ENCODE peak calls at places on chromosome 12, in five cellular contexts. One of them, this sample, is unnamed.
A peak's percentile ranks its signal among the peaks of the same experiment; 100 is the strongest.

GRCh38 chr12:15996254-15996653 is 85.1 kb downstream of the DERA start:
- DNase-seq in GM12878: no peak
- DNase-seq in A549: peak; percentile 20
- DNase-seq in HepG2: no peak
- DNase-seq in K562: no peak
- DNase-seq in this sample: peak; percentile 50

GRCh38 chr12:95259368-95259767 is 41.8 kb downstream of the VEZT start:
- DNase-seq in HepG2: no peak
- DNase-seq in A549: no peak
- DNase-seq in GM12878: no peak
- DNase-seq in K562: no peak
- DNase-seq in this sample: no peak

GRCh38 chr12:22935501-22935900 is 310.5 kb downstream of the ETNK1 start:
- DNase-seq in GM12878: no peak
- DNase-seq in A549: peak; percentile 11
- DNase-seq in K562: no peak
- DNase-seq in HepG2: no peak
- DNase-seq in this sample: no peak

GRCh38 chr12:97167598-97167997 is 260.5 kb downstream of the NEDD1 start:
- DNase-seq in HepG2: no peak
- DNase-seq in GM12878: no peak
- DNase-seq in K562: no peak
- DNase-seq in A549: no peak
- DNase-seq in this sample: no peak

GRCh38 chr12:29734299-29734698 is 49.4 kb downstream of the TMTC1 start:
- DNase-seq in A549: no peak
- DNase-seq in HepG2: no peak
- DNase-seq in GM12878: no peak
- DNase-seq in K562: no peak
- DNase-seq in this sample: no peak

GRCh38 chr12:75865315-75865714 is 166.3 kb downstream of the PHLDA1 start:
- DNase-seq in A549: no peak
- DNase-seq in K562: no peak
- DNase-seq in GM12878: no peak
- DNase-seq in HepG2: no peak
- DNase-seq in this sample: no peak

GRCh38 chr12:31476437-31476836 is 114.5 kb downstream of the DENND5B start:
- DNase-seq in K562: no peak
- DNase-seq in HepG2: peak; percentile 84
- DNase-seq in GM12878: no peak
- DNase-seq in A549: no peak
- DNase-seq in this sample: no peak

GRCh38 chr12:95205016-95205415 is 12.3 kb downstream of the FGD6 start:
- DNase-seq in A549: no peak
- DNase-seq in HepG2: no peak
- DNase-seq in K562: no peak
- DNase-seq in GM12878: no peak
- DNase-seq in this sample: no peak

GRCh38 chr12:67754933-67755697 is 106.6 kb downstream of the DYRK2 start:
- DNase-seq in GM12878: no peak
- DNase-seq in K562: no peak
- DNase-seq in A549: no peak
- DNase-seq in HepG2: no peak
- DNase-seq in this sample: no peak

GRCh38 chr12:111645433-111645832 is 40.3 kb downstream of the BRAP start:
- DNase-seq in HepG2: no peak
- DNase-seq in GM12878: no peak
- DNase-seq in K562: no peak
- DNase-seq in A549: peak; percentile 12
- DNase-seq in this sample: no peak

GRCh38 chr12:128940974-128941373 is 87.7 kb downstream of the GLT1D1 start:
- DNase-seq in K562: no peak
- DNase-seq in A549: peak; percentile 16
- DNase-seq in HepG2: no peak
- DNase-seq in GM12878: no peak
- DNase-seq in this sample: no peak

GRCh38 chr12:96981053-96981452 is 74.0 kb downstream of the NEDD1 start:
- DNase-seq in A549: peak; percentile 11
- DNase-seq in HepG2: no peak
- DNase-seq in GM12878: no peak
- DNase-seq in K562: no peak
- DNase-seq in this sample: no peak

GRCh38 chr12:116406529-116406928 is 129.0 kb upstream of the MED13L start:
- DNase-seq in A549: peak; percentile 95
- DNase-seq in HepG2: peak; percentile 71
- DNase-seq in GM12878: no peak
- DNase-seq in K562: no peak
- DNase-seq in this sample: peak; percentile 65

GRCh38 chr12:58433969-58434368 is 486.3 kb downstream of the LRIG3 start:
- DNase-seq in A549: no peak
- DNase-seq in GM12878: no peak
- DNase-seq in HepG2: no peak
- DNase-seq in K562: no peak
- DNase-seq in this sample: no peak

GRCh38 chr12:39467432-39467870 is 24.5 kb upstream of the KIF21A start:
- DNase-seq in K562: no peak
- DNase-seq in A549: no peak
- DNase-seq in HepG2: no peak
- DNase-seq in GM12878: peak; percentile 36
- DNase-seq in this sample: no peak

GRCh38 chr12:27463826-27464554 is 17.5 kb downstream of the SMCO2 start:
- DNase-seq in GM12878: no peak
- DNase-seq in K562: no peak
- DNase-seq in HepG2: no peak
- DNase-seq in A549: no peak
- DNase-seq in this sample: peak; percentile 11

GRCh38 chr12:13805038-13805437 is 176.4 kb downstream of the GRIN2B start:
- DNase-seq in HepG2: no peak
- DNase-seq in K562: no peak
- DNase-seq in GM12878: no peak
- DNase-seq in A549: no peak
- DNase-seq in this sample: no peak

GRCh38 chr12:57990241-57990883 is 49.0 kb downstream of the ATP23 start:
- DNase-seq in HepG2: no peak
- DNase-seq in GM12878: no peak
- DNase-seq in K562: no peak
- DNase-seq in A549: no peak
- DNase-seq in this sample: no peak

GRCh38 chr12:52316701-52317100 is 4.5 kb downstream of the KRT83 start:
- DNase-seq in A549: no peak
- DNase-seq in GM12878: no peak
- DNase-seq in HepG2: no peak
- DNase-seq in K562: no peak
- DNase-seq in this sample: no peak

GRCh38 chr12:66120477-66120876 is 10.1 kb downstream of the LLPH start:
- DNase-seq in A549: no peak
- DNase-seq in K562: no peak
- DNase-seq in GM12878: no peak
- DNase-seq in HepG2: no peak
- DNase-seq in this sample: no peak

GRCh38 chr12:112126000-112126431 is 656 bp downstream of the TRAFD1 start:
- DNase-seq in HepG2: no peak
- DNase-seq in K562: no peak
- DNase-seq in A549: no peak
- DNase-seq in GM12878: no peak
- DNase-seq in this sample: peak; percentile 23

GRCh38 chr12:18683603-18684002 is 54.2 kb downstream of the PLCZ1 start:
- DNase-seq in GM12878: no peak
- DNase-seq in A549: no peak
- DNase-seq in K562: peak; percentile 23
- DNase-seq in HepG2: no peak
- DNase-seq in this sample: no peak

GRCh38 chr12:21985155-21985554 is 43.9 kb upstream of the ABCC9 start:
- DNase-seq in A549: no peak
- DNase-seq in K562: no peak
- DNase-seq in GM12878: no peak
- DNase-seq in HepG2: no peak
- DNase-seq in this sample: no peak

GRCh38 chr12:132907216-132907615 is 19.8 kb upstream of the CHFR start:
- DNase-seq in HepG2: no peak
- DNase-seq in A549: no peak
- DNase-seq in K562: no peak
- DNase-seq in GM12878: no peak
- DNase-seq in this sample: peak; percentile 46

GRCh38 chr12:117680311-117680710 is 288.5 kb downstream of the KSR2 start:
- DNase-seq in GM12878: no peak
- DNase-seq in K562: no peak
- DNase-seq in HepG2: no peak
- DNase-seq in A549: no peak
- DNase-seq in this sample: no peak

GRCh38 chr12:113322353-113322752 is 12.6 kb downstream of the SLC8B1 start:
- DNase-seq in K562: no peak
- DNase-seq in A549: no peak
- DNase-seq in HepG2: no peak
- DNase-seq in GM12878: no peak
- DNase-seq in this sample: no peak

GRCh38 chr12:7162691-7163114 is 26.8 kb upstream of the PEX5 start:
- DNase-seq in GM12878: no peak
- DNase-seq in A549: peak; percentile 56
- DNase-seq in HepG2: peak; percentile 52
- DNase-seq in K562: peak; percentile 45
- DNase-seq in this sample: peak; percentile 92

GRCh38 chr12:113039911-113040425 is 16.6 kb upstream of the DTX1 start:
- DNase-seq in HepG2: no peak
- DNase-seq in GM12878: no peak
- DNase-seq in K562: no peak
- DNase-seq in A549: no peak
- DNase-seq in this sample: no peak

GRCh38 chr12:11729439-11730150 is 80.1 kb downstream of the ETV6 start:
- DNase-seq in K562: no peak
- DNase-seq in GM12878: no peak
- DNase-seq in HepG2: no peak
- DNase-seq in A549: no peak
- DNase-seq in this sample: no peak

GRCh38 chr12:108019862-108020261 is 109.2 kb upstream of the WSCD2 start:
- DNase-seq in HepG2: no peak
- DNase-seq in K562: no peak
- DNase-seq in GM12878: no peak
- DNase-seq in A549: no peak
- DNase-seq in this sample: no peak

GRCh38 chr12:39490500-39491276 is 47.8 kb upstream of the KIF21A start:
- DNase-seq in HepG2: no peak
- DNase-seq in K562: no peak
- DNase-seq in GM12878: no peak
- DNase-seq in A549: peak; percentile 61
- DNase-seq in this sample: no peak

GRCh38 chr12:6735448-6736191 is 11.8 kb downstream of the COPS7A start:
- DNase-seq in GM12878: no peak
- DNase-seq in A549: peak; percentile 77
- DNase-seq in K562: peak; percentile 51
- DNase-seq in HepG2: peak; percentile 46
- DNase-seq in this sample: peak; percentile 66

GRCh38 chr12:123131879-123132402 is 18.9 kb downstream of the PITPNM2 start:
- DNase-seq in GM12878: no peak
- DNase-seq in HepG2: no peak
- DNase-seq in K562: no peak
- DNase-seq in A549: no peak
- DNase-seq in this sample: no peak

GRCh38 chr12:39103552-39104165 is 198.3 kb upstream of the CPNE8 start:
- DNase-seq in GM12878: peak; percentile 15
- DNase-seq in A549: peak; percentile 75
- DNase-seq in HepG2: peak; percentile 59
- DNase-seq in K562: peak; percentile 41
- DNase-seq in this sample: peak; percentile 87

GRCh38 chr12:5344131-5344530 is 87.8 kb upstream of the NTF3 start:
- DNase-seq in K562: no peak
- DNase-seq in HepG2: no peak
- DNase-seq in A549: no peak
- DNase-seq in GM12878: no peak
- DNase-seq in this sample: no peak

GRCh38 chr12:69241444-69242092 is 2.2 kb downstream of the CPSF6 start:
- DNase-seq in GM12878: no peak
- DNase-seq in HepG2: no peak
- DNase-seq in K562: no peak
- DNase-seq in A549: no peak
- DNase-seq in this sample: no peak
- H3K4me1 ChIP-seq in GM12878: peaks cover 14% of the 10 kb centered on the region
- H3K4me1 ChIP-seq in HepG2: peaks cover 48% of the 10 kb centered on the region
- H3K4me1 ChIP-seq in K562: peaks cover 34% of the 10 kb centered on the region
- H3K4me1 ChIP-seq in A549: peaks cover 31% of the 10 kb centered on the region
- H3K4me1 ChIP-seq in this sample: peaks cover 41% of the 10 kb centered on the region

DNA sequence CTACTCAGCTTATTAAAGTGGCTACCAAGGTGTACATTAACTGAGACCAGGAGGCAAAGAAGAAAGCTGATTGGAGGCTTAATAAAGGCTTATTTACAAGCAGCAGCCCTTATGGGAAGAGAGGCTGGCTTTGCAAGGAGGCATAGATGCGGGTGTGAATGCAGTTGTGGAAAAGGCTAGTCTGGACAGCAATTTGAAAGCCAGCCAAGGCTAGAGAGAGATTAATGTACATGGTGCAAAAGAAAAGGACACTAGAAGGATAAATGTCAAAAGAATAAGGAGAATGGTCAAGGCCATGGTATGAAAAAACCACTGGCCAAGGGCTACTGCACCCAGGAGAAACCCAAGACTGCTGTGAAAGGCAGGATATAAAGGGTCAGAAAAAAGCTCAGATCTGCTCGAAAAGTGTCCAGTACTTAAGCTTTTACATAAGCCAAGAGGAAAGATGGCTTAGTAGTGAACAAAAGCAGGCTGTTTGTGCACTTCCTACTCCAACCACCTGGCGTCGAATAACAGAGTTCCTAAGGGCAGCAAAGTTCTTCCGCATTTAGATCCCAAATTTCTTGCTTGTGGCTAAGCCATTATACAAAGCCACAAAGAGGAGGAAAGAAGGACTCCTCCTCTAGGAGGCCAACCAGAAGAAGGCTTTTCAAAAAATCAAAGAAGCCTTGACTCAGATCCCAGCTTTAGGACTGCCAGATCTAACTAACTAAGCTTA is 24.0 kb downstream of the KLRK1 start:
- DNase-seq in A549: no peak
- DNase-seq in K562: peak; percentile 10
- DNase-seq in GM12878: no peak
- DNase-seq in HepG2: no peak
- DNase-seq in this sample: no peak
- TF ChIP-seq JUNB in A549: no peak
- TF ChIP-seq JUNB in K562: no peak
- TF ChIP-seq JUNB in GM12878: no peak
- TF ChIP-seq JUNB in HepG2: no peak
- TF ChIP-seq JUNB in this sample: no peak

DNA sequence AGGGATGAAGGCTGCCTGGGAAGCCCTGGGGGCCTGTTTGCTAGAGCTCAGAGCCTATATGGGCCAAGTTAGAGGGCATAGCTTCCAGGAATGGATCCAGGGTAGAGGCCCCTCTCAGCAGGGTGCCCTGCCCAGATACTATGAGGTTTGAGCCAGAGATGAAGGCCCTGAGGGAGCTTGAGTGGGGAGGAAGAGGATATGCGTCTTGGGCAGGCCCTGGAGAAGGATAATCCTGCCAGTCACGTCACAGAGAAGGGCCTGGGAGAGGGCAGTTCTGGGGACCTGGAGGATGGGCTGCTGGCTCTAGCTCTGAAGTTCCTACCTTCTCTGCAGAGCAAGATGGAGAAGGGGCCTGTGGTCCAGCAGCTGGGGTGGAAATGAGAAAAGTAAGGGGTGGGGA is 5.9 kb upstream of the CACNB3 start:
- DNase-seq in K562: no peak
- DNase-seq in A549: no peak
- DNase-seq in HepG2: no peak
- DNase-seq in GM12878: no peak
- DNase-seq in this sample: no peak
- H3K4me1 ChIP-seq in K562: peaks cover 4% of the 10 kb centered on the region
- H3K4me1 ChIP-seq in A549: peaks cover 44% of the 10 kb centered on the region
- H3K4me1 ChIP-seq in HepG2: peaks cover 51% of the 10 kb centered on the region
- H3K4me1 ChIP-seq in GM12878: peaks cover 3% of the 10 kb centered on the region
- H3K4me1 ChIP-seq in this sample: peaks cover 17% of the 10 kb centered on the region

GRCh38 chr12:114774181-114774580 is 90.2 kb upstream of the TBX3 start:
- DNase-seq in K562: no peak
- DNase-seq in HepG2: peak; percentile 67
- DNase-seq in A549: peak; percentile 74
- DNase-seq in GM12878: no peak
- DNase-seq in this sample: no peak
- TF ChIP-seq JUNB in K562: no peak
- TF ChIP-seq JUNB in HepG2: no peak
- TF ChIP-seq JUNB in A549: no peak
- TF ChIP-seq JUNB in GM12878: no peak
- TF ChIP-seq JUNB in this sample: no peak

This sample was measured in GM23338.